ENCODE peak calls at places on chromosome 9, in ten cellular contexts. N is upper lobe of right lung; U is keratinocyte; S is ascending aorta; F is CD8-positive, alpha-beta T cell; E is IMR-90; O is spleen; L is tibial nerve; Y is naive thymus-derived CD4-positive, alpha-beta T cell; I is transverse colon. J is an unnamed sample.

GRCh38 chr9:78439866-78440830 is 143.2 kb downstream of the PSAT1 start:
- DNase-seq in N (no peak), U (no peak), S (no peak), F (no peak), E (no peak), O (no peak), L (no peak), Y (no peak), I (no peak), J (no peak)

GRCh38 chr9:109498195-109499060 is at the start of gene PTPN3:
- DNase-seq in N (peak; percentile 75), U (no peak), S (peak; percentile 73), F (no peak), E (no peak), O (no peak), L (no peak), Y (peak; percentile 32), I (peak; percentile 22), J (no peak)

GRCh38 chr9:134391319-134392231 is 65.3 kb downstream of the RXRA start:
- DNase-seq in N (no peak), U (no peak), S (no peak), F (peak; percentile 51), E (no peak), O (peak; percentile 89), L (no peak), Y (peak; percentile 85), I (peak; percentile 54), J (peak; percentile 76)

GRCh38 chr9:110583237-110583636 is 3.7 kb upstream of the SVEP1 start:
- DNase-seq in N (no peak), U (no peak), S (no peak), F (no peak), E (peak; percentile 71), O (no peak), L (no peak), Y (no peak), I (no peak), J (no peak)

GRCh38 chr9:88586452-88586851 is 51.5 kb downstream of the NXNL2 start:
- DNase-seq in N (no peak), U (no peak), S (no peak), F (no peak), E (no peak), O (no peak), L (no peak), Y (no peak), I (no peak), J (no peak)

GRCh38 chr9:109440797-109441287 is 57.3 kb downstream of the PTPN3 start:
- DNase-seq in N (no peak), U (peak; percentile 50), S (peak; percentile 83), F (peak; percentile 2), E (peak; percentile 90), O (no peak), L (peak; percentile 59), Y (peak; percentile 44), I (peak; percentile 39), J (peak; percentile 40)

GRCh38 chr9:134936021-134936761 is 18.5 kb upstream of the FCN1 start:
- DNase-seq in N (no peak), U (no peak), S (no peak), F (no peak), E (no peak), O (peak; percentile 67), L (no peak), Y (no peak), I (no peak), J (no peak)

GRCh38 chr9:120983259-120983837 is 56.8 kb upstream of the TRAF1 start:
- DNase-seq in N (no peak), U (no peak), S (no peak), F (no peak), E (no peak), O (no peak), L (no peak), Y (no peak), I (no peak), J (no peak)

GRCh38 chr9:136117291-136118060 is 1.2 kb downstream of the TMEM250 start:
- DNase-seq in N (no peak), U (no peak), S (no peak), F (no peak), E (no peak), O (peak; percentile 85), L (no peak), Y (no peak), I (peak; percentile 72), J (no peak)

GRCh38 chr9:109258619-109259321 is 62.1 kb downstream of the EPB41L4B start:
- DNase-seq in N (no peak), U (no peak), S (peak; percentile 21), F (no peak), E (no peak), O (no peak), L (no peak), Y (no peak), I (no peak), J (no peak)

GRCh38 chr9:118522093-118523028 is 818.2 kb downstream of the TLR4 start:
- DNase-seq in N (peak; percentile 49), U (peak; percentile 13), S (peak; percentile 69), F (no peak), E (no peak), O (no peak), L (no peak), Y (no peak), I (peak; percentile 13), J (no peak)

GRCh38 chr9:34603610-34604231 is 8.2 kb downstream of the RPP25L start:
- DNase-seq in N (peak; percentile 85), U (no peak), S (peak; percentile 93), F (peak; percentile 73), E (peak; percentile 63), O (peak; percentile 91), L (peak; percentile 95), Y (peak; percentile 78), I (peak; percentile 85), J (peak; percentile 70)

GRCh38 chr9:72526901-72527800 is 5.7 kb downstream of the TMC1 start:
- DNase-seq in N (peak; percentile 83), U (no peak), S (peak; percentile 77), F (peak; percentile 63), E (peak; percentile 93), O (peak; percentile 77), L (peak; percentile 65), Y (peak; percentile 79), I (peak; percentile 71), J (peak; percentile 81)

GRCh38 chr9:134951994-134952393 is 34.3 kb upstream of the FCN1 start:
- DNase-seq in N (no peak), U (no peak), S (no peak), F (no peak), E (no peak), O (no peak), L (no peak), Y (no peak), I (no peak), J (no peak)

GRCh38 chr9:124411514-124412227 is 3.6 kb downstream of the PSMB7 start:
- DNase-seq in N (no peak), U (no peak), S (no peak), F (no peak), E (peak; percentile 92), O (no peak), L (no peak), Y (no peak), I (no peak), J (no peak)
- H3K4me3 ChIP-seq in N (no peak overlapping the region), U (no peak overlapping the region), S (no peak overlapping the region), F (no peak overlapping the region), E (no peak overlapping the region), O (no peak overlapping the region), L (no peak overlapping the region), Y (no peak overlapping the region), I (no peak overlapping the region), J (no peak overlapping the region)

GRCh38 chr9:15239816-15240215 is 67.2 kb downstream of the TTC39B start:
- DNase-seq in N (no peak), U (no peak), S (no peak), F (no peak), E (no peak), O (no peak), L (no peak), Y (no peak), I (no peak), J (no peak)
- H3K9me3 ChIP-seq in N (peaks cover 6% of the 10 kb centered on the region), U (no peaks in the 10 kb centered on the region), S (peaks cover 4% of the 10 kb centered on the region), F (no peaks in the 10 kb centered on the region), E (no peaks in the 10 kb centered on the region), O (peaks cover 45% of the 10 kb centered on the region), L (no peaks in the 10 kb centered on the region), Y (peaks cover 9% of the 10 kb centered on the region), I (peaks cover 12% of the 10 kb centered on the region), J (peaks cover 15% of the 10 kb centered on the region)

DNA sequence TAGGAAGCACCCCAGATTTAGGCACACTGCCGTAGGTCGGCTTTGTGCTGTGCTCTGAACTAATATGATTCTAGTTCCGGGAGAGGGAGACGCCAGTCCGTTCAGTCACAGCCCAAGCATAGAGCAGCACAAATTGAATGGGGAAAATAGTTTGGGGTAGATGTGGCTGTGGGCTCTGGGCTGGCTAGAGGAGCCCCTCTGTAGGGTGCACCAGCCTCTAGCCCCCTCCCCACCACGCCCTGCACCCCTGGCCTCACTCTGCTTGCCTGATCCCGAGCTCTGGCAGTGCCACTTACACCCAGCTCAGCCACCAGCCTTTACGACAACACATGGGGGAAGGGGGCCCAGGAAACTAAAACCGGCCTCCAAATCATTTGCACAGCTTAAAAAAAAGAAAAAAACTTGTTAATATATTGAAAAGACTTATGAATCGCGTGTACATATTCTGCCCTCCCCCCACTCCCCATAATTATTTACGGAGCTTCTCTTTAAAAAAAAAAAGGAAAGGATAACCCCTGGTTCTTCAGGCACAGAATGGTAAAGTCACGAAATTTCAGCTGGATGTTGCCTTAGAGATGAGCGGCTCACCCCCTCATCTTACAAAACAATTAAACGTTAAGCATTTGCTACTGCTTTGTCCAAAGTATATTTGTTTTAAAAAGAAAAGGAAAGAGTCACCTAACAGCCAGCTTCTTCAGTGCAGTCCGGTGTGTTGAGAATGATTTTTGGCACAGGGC is 3.4 kb downstream of the LMX1B start:
- DNase-seq in N (no peak), U (no peak), S (no peak), F (no peak), E (no peak), O (peak; percentile 41), L (no peak), Y (no peak), I (no peak), J (no peak)
- H3K4me1 ChIP-seq in N (peaks cover 19% of the 10 kb centered on the region), U (peaks cover 5% of the 10 kb centered on the region), S (peaks cover 12% of the 10 kb centered on the region), F (peaks cover 16% of the 10 kb centered on the region), E (no peaks in the 10 kb centered on the region), O (peaks cover 34% of the 10 kb centered on the region), L (peaks cover 5% of the 10 kb centered on the region), Y (peaks cover 1% of the 10 kb centered on the region), I (peaks cover 16% of the 10 kb centered on the region), J (peaks cover 29% of the 10 kb centered on the region)

GRCh38 chr9:107465467-107466451 is 23.8 kb downstream of the KLF4 start:
- DNase-seq in N (peak; percentile 86), U (no peak), S (peak; percentile 84), F (no peak), E (peak; percentile 33), O (peak; percentile 93), L (peak; percentile 64), Y (peak; percentile 28), I (peak; percentile 75), J (peak; percentile 11)
- H3K4me3 ChIP-seq in N (peak overlapping the region; percentile 64), U (peak overlapping the region; percentile 55), S (peak overlapping the region; percentile 68), F (no peak overlapping the region), E (peak overlapping the region; percentile 48), O (peak overlapping the region; percentile 42), L (peak overlapping the region; percentile 49), Y (no peak overlapping the region), I (peak overlapping the region; percentile 68), J (no peak overlapping the region)

GRCh38 chr9:11135856-11136255 is 523.1 kb upstream of the PTPRD start:
- DNase-seq in N (no peak), U (no peak), S (no peak), F (no peak), E (no peak), O (no peak), L (no peak), Y (no peak), I (no peak), J (no peak)
- H3K9me3 ChIP-seq in N (no peaks in the 10 kb centered on the region), U (no peaks in the 10 kb centered on the region), S (no peaks in the 10 kb centered on the region), F (peaks cover 2% of the 10 kb centered on the region), E (peaks cover 3% of the 10 kb centered on the region), O (no peaks in the 10 kb centered on the region), L (no peaks in the 10 kb centered on the region), Y (no peaks in the 10 kb centered on the region), I (no peaks in the 10 kb centered on the region), J (no peaks in the 10 kb centered on the region)